ENCODE peak calls at places on chromosomes 1 and 21, in seven cellular contexts. C, B, V, E, T, R and N are unnamed samples.

GRCh38 chr1:228783415-228784045 is 48.3 kb downstream of the RHOU start:
- DNase-seq in C (no peak), B (peak; percentile 41), V (no peak), E (no peak), T (no peak), R (no peak), N (no peak)

GRCh38 chr1:153985984-153986761 is at the start of gene RAB13:
- DNase-seq in C (peak; percentile 80), B (peak; percentile 81), V (peak; percentile 84), E (peak; percentile 88), T (peak; percentile 86), R (peak; percentile 61), N (no peak)

GRCh38 chr1:100955322-100955721 is 59.4 kb downstream of the SLC30A7 start:
- DNase-seq in C (peak; percentile 92), B (no peak), V (no peak), E (no peak), T (no peak), R (no peak), N (no peak)

GRCh38 chr1:218346391-218347204 is 1.5 kb downstream of the TGFB2 start:
- DNase-seq in C (peak; percentile 37), B (no peak), V (no peak), E (no peak), T (no peak), R (no peak), N (no peak)

GRCh38 chr1:205375816-205376545 is 19.3 kb upstream of the KLHDC8A start:
- DNase-seq in C (peak; percentile 68), B (peak; percentile 33), V (peak; percentile 54), E (peak; percentile 25), T (no peak), R (peak; percentile 16), N (no peak)

GRCh38 chr1:226549094-226549936 is 751 bp downstream of the STUM start:
- DNase-seq in C (no peak), B (no peak), V (no peak), E (no peak), T (peak; percentile 67), R (no peak), N (no peak)

GRCh38 chr1:217457016-217457415 is 173.9 kb downstream of the GPATCH2 start:
- DNase-seq in C (no peak), B (no peak), V (no peak), E (no peak), T (no peak), R (no peak), N (no peak)

GRCh38 chr1:230408971-230409370 is 17.2 kb downstream of the PGBD5 start:
- DNase-seq in C (no peak), B (no peak), V (no peak), E (no peak), T (no peak), R (no peak), N (no peak)

GRCh38 chr1:208241541-208241940 is 2.6 kb downstream of the PLXNA2 start:
- DNase-seq in C (no peak), B (no peak), V (no peak), E (no peak), T (no peak), R (no peak), N (no peak)

GRCh38 chr1:195376190-195376589 is 1232.0 kb downstream of the KCNT2 start:
- DNase-seq in C (peak; percentile 1), B (peak; percentile 0), V (peak; percentile 13), E (no peak), T (no peak), R (peak; percentile 1), N (no peak)

GRCh38 chr1:176384841-176385240 is 78.1 kb upstream of the PAPPA2 start:
- DNase-seq in C (no peak), B (no peak), V (no peak), E (no peak), T (no peak), R (no peak), N (no peak)

GRCh38 chr1:3820316-3820715 is 24.0 kb upstream of the LRRC47 start:
- DNase-seq in C (no peak), B (no peak), V (no peak), E (no peak), T (no peak), R (no peak), N (no peak)

GRCh38 chr1:233791750-233792149 is 112.7 kb upstream of the SLC35F3 start:
- DNase-seq in C (no peak), B (no peak), V (no peak), E (no peak), T (no peak), R (no peak), N (no peak)

GRCh38 chr21:44296916-44297315 is 2.9 kb upstream of the PFKL start:
- DNase-seq in C (no peak), B (no peak), V (no peak), E (no peak), T (no peak), R (no peak), N (no peak)

GRCh38 chr1:14541348-14541747 is 57.1 kb upstream of the KAZN start:
- DNase-seq in C (no peak), B (no peak), V (no peak), E (no peak), T (no peak), R (no peak), N (no peak)

GRCh38 chr1:223716302-223716862 is 4.0 kb downstream of the CAPN2 start:
- DNase-seq in C (no peak), B (no peak), V (no peak), E (no peak), T (no peak), R (no peak), N (peak; percentile 47)

GRCh38 chr1:90823686-90824085 is 106.6 kb upstream of the BARHL2 start:
- DNase-seq in C (no peak), B (no peak), V (no peak), E (no peak), T (no peak), R (no peak), N (no peak)

GRCh38 chr1:209583408-209583807 is at the start of gene CAMK1G:
- DNase-seq in C (peak; percentile 80), B (no peak), V (no peak), E (no peak), T (peak; percentile 62), R (no peak), N (no peak)

GRCh38 chr1:202837746-202838145 is 27.0 kb downstream of the PCAT6 start:
- DNase-seq in C (no peak), B (no peak), V (no peak), E (no peak), T (no peak), R (no peak), N (no peak)

GRCh38 chr1:202834771-202835547 is 24.2 kb downstream of the PCAT6 start:
- DNase-seq in C (no peak), B (no peak), V (no peak), E (no peak), T (no peak), R (no peak), N (no peak)

GRCh38 chr1:202831906-202832305 is 21.2 kb downstream of the PCAT6 start:
- DNase-seq in C (no peak), B (no peak), V (no peak), E (no peak), T (no peak), R (no peak), N (no peak)

GRCh38 chr1:202835548-202836072 is 24.9 kb downstream of the PCAT6 start:
- DNase-seq in C (no peak), B (no peak), V (no peak), E (no peak), T (no peak), R (no peak), N (no peak)

GRCh38 chr1:202836616-202837403 is 26.1 kb downstream of the PCAT6 start:
- DNase-seq in C (no peak), B (no peak), V (no peak), E (no peak), T (no peak), R (no peak), N (no peak)
- TF ChIP-seq CEBPB in C (no peak), B (no peak), V (no peak), E (no peak), T (no peak), R (no peak), N (no peak)

GRCh38 chr1:116334868-116335649 is 38.0 kb upstream of the ATP1A1 start:
- DNase-seq in C (peak; percentile 9), B (peak; percentile 42), V (no peak), E (no peak), T (no peak), R (no peak), N (no peak)

GRCh38 chr1:116332461-116332860 is 40.6 kb upstream of the ATP1A1 start:
- DNase-seq in C (no peak), B (no peak), V (no peak), E (no peak), T (no peak), R (no peak), N (no peak)

GRCh38 chr1:116334015-116334547 is 39.0 kb upstream of the ATP1A1 start:
- DNase-seq in C (peak; percentile 30), B (peak; percentile 18), V (no peak), E (no peak), T (no peak), R (no peak), N (no peak)

GRCh38 chr1:116331523-116331922 is 41.5 kb upstream of the ATP1A1 start:
- DNase-seq in C (no peak), B (no peak), V (no peak), E (no peak), T (no peak), R (no peak), N (no peak)

GRCh38 chr1:116333171-116334014 is 39.7 kb upstream of the ATP1A1 start:
- DNase-seq in C (no peak), B (no peak), V (no peak), E (no peak), T (no peak), R (no peak), N (no peak)
- H3K4me1 ChIP-seq in C (no peaks in the 10 kb centered on the region), B (peaks cover 73% of the 10 kb centered on the region), V (peaks cover 6% of the 10 kb centered on the region), E (no peaks in the 10 kb centered on the region), T (peaks cover 3% of the 10 kb centered on the region), R (no peaks in the 10 kb centered on the region), N (peaks cover 3% of the 10 kb centered on the region)

GRCh38 chr1:19852036-19852435 is 30.2 kb upstream of the OTUD3 start:
- DNase-seq in C (no peak), B (no peak), V (no peak), E (no peak), T (no peak), R (no peak), N (no peak)

GRCh38 chr1:19845166-19845954 is 30.3 kb upstream of the RNF186 start:
- DNase-seq in C (no peak), B (no peak), V (no peak), E (no peak), T (no peak), R (no peak), N (no peak)

GRCh38 chr1:19844726-19845125 is 29.6 kb upstream of the RNF186 start:
- DNase-seq in C (no peak), B (no peak), V (no peak), E (no peak), T (no peak), R (no peak), N (no peak)

DNA sequence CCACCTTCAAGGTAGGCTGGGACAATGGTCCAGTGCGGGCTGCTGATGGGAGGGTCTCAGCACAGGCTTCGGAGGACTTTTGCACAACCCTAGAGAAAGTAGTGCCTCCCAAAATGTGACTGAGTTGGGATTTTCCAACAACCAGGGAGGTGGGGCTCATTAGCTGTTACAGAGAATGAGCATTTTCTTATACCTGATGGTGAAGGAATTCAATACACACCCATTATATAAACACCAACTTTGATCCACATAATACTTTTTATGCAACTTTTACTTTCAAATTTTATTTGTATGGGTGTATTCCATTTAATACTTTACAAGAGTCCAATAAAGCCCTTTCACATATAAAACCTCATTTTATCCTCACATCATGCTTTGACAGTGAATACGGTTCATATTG is 31.3 kb upstream of the RNF186 start:
- DNase-seq in C (no peak), B (no peak), V (no peak), E (no peak), T (no peak), R (no peak), N (no peak)
- TF ChIP-seq CEBPB in C (no peak), B (no peak), V (no peak), E (no peak), T (no peak), R (no peak), N (no peak)

GRCh38 chr1:2315711-2316450 is 75.5 kb downstream of the MORN1 start:
- DNase-seq in C (no peak), B (no peak), V (no peak), E (peak; percentile 40), T (no peak), R (no peak), N (no peak)
- H3K4me1 ChIP-seq in C (peaks cover 32% of the 10 kb centered on the region), B (peaks cover 70% of the 10 kb centered on the region), V (peaks cover 33% of the 10 kb centered on the region), E (peaks cover 88% of the 10 kb centered on the region), T (peaks cover 40% of the 10 kb centered on the region), R (peaks cover 53% of the 10 kb centered on the region), N (peaks cover 10% of the 10 kb centered on the region)